ENCODE peak calls at places on chromosomes 4 and X, in four cellular contexts. K is CD8-positive, alpha-beta T cell; F is upper lobe of right lung; A is suprapubic skin. J is an unnamed sample.

GRCh38 chrX:21963736-21964135 is 23.2 kb downstream of the SMS start:
- DNase-seq in A (no peak), F (no peak), K (no peak), J (no peak)

GRCh38 chr4:184143770-184144564 is 73.7 kb downstream of the ENPP6 start:
- DNase-seq in A (no peak), K (no peak), F (no peak), J (no peak)

GRCh38 chr4:69727924-69728323 is 32.5 kb downstream of the SULT1B1 start:
- DNase-seq in F (no peak), A (no peak), K (no peak), J (no peak)

GRCh38 chrX:22629105-22629725 is 356.5 kb downstream of the CBLL2 start:
- DNase-seq in F (no peak), K (no peak), A (no peak), J (no peak)

GRCh38 chrX:74800062-74800461 is 125.2 kb downstream of the NEXMIF start:
- DNase-seq in A (no peak), F (no peak), K (no peak), J (no peak)

GRCh38 chrX:133586443-133586842 is 171.2 kb upstream of the GPC4 start:
- DNase-seq in F (no peak), A (no peak), K (no peak), J (no peak)

GRCh38 chrX:137427813-137428212 is 138.1 kb upstream of the ZIC3 start:
- DNase-seq in A (no peak), K (no peak), F (no peak), J (no peak)

GRCh38 chr4:111854494-111855087 is 290.7 kb upstream of the FAM241A start:
- DNase-seq in A (no peak), K (no peak), F (no peak), J (no peak)

GRCh38 chr4:22897520-22898108 is 204.9 kb downstream of the GBA3 start:
- DNase-seq in F (no peak), A (no peak), K (peak), J (no peak)

GRCh38 chr4:151485541-151486131 is 76.7 kb downstream of the FHIP1A start:
- DNase-seq in A (no peak), F (no peak), K (no peak), J (no peak)

GRCh38 chr4:74375824-74376426 is 11.0 kb downstream of the EREG start:
- DNase-seq in F (no peak), K (no peak), A (no peak), J (no peak)

GRCh38 chr4:20532871-20533870 is 167.1 kb upstream of the PACRGL start:
- DNase-seq in F (no peak), A (no peak), K (no peak), J (no peak)

GRCh38 chrX:45385767-45386166 is 185.1 kb upstream of the DIPK2B start:
- DNase-seq in F (no peak), K (no peak), A (no peak), J (no peak)

GRCh38 chrX:21993265-21993664 is 38.9 kb upstream of the PHEX start:
- DNase-seq in F (peak), A (no peak), K (no peak), J (peak)

GRCh38 chrX:39253551-39253950 is 452.3 kb downstream of the MID1IP1 start:
- DNase-seq in A (no peak), F (no peak), K (no peak), J (no peak)

GRCh38 chrX:130770615-130771014 is 132.4 kb downstream of the ENOX2 start:
- DNase-seq in A (no peak), K (no peak), F (no peak), J (no peak)

GRCh38 chr4:6466756-6467381 is 5.5 kb downstream of the PPP2R2C start:
- DNase-seq in F (no peak), K (no peak), A (peak), J (no peak)

GRCh38 chrX:47751670-47752069 is 85.0 kb upstream of the ZNF81 start:
- DNase-seq in A (no peak), F (peak), K (peak), J (no peak)

GRCh38 chrX:100872161-100872560 is 2.0 kb downstream of the NOX1 start:
- DNase-seq in K (no peak), F (no peak), A (no peak), J (no peak)

GRCh38 chr4:7156273-7157139 is 35.8 kb upstream of the SORCS2 start:
- DNase-seq in K (no peak), A (peak), F (peak), J (no peak)

GRCh38 chr4:13920111-13920875 is 292.8 kb upstream of the BOD1L1 start:
- DNase-seq in K (no peak), F (no peak), A (no peak), J (no peak)

GRCh38 chr4:26407466-26407865 is 82.8 kb downstream of the CCKAR start:
- DNase-seq in A (no peak), F (no peak), K (no peak), J (no peak)

GRCh38 chrX:136271300-136271699 is 20.1 kb upstream of the MAP7D3 start:
- DNase-seq in F (no peak), A (no peak), K (no peak), J (no peak)

GRCh38 chr4:150218447-150218846 is 140.2 kb downstream of the DCLK2 start:
- DNase-seq in A (no peak), K (no peak), F (no peak), J (no peak)

GRCh38 chrX:41144873-41145272 is 59.6 kb downstream of the USP9X start:
- DNase-seq in F (no peak), A (no peak), K (no peak), J (no peak)

GRCh38 chr4:22241415-22241814 is 274.5 kb downstream of the ADGRA3 start:
- DNase-seq in A (no peak), F (no peak), K (no peak), J (no peak)

GRCh38 chr4:23039813-23040212 is 347.1 kb downstream of the GBA3 start:
- DNase-seq in F (no peak), K (no peak), A (no peak), J (no peak)

GRCh38 chr4:61397174-61397573 is 197.0 kb downstream of the ADGRL3 start:
- DNase-seq in F (no peak), K (no peak), A (no peak), J (no peak)

GRCh38 chr4:95317124-95317820 is 231.5 kb downstream of the UNC5C start:
- DNase-seq in A (no peak), F (no peak), K (no peak), J (no peak)
- H3K4me3 ChIP-seq in A (no peak), F (no peak), K (no peak), J (no peak)

GRCh38 chr4:173490817-173491518 is 39.1 kb downstream of the HAND2 start:
- DNase-seq in A (no peak), F (no peak), K (no peak), J (no peak)
- TF ChIP-seq CTCF in A (no peak), F (no peak), K (no peak), J (no peak)

GRCh38 chrX:153642655-153643430 is 4.2 kb upstream of the DUSP9 start:
- DNase-seq in A (no peak), K (no peak), F (no peak), J (no peak)

GRCh38 chrX:153643431-153644351 is 3.3 kb upstream of the DUSP9 start:
- DNase-seq in F (peak), A (no peak), K (no peak), J (no peak)

GRCh38 chrX:153641575-153642312 is 5.3 kb upstream of the DUSP9 start:
- DNase-seq in K (no peak), F (no peak), A (no peak), J (no peak)

GRCh38 chrX:153640736-153641574 is 6.0 kb upstream of the DUSP9 start:
- DNase-seq in A (no peak), K (no peak), F (no peak), J (no peak)

DNA sequence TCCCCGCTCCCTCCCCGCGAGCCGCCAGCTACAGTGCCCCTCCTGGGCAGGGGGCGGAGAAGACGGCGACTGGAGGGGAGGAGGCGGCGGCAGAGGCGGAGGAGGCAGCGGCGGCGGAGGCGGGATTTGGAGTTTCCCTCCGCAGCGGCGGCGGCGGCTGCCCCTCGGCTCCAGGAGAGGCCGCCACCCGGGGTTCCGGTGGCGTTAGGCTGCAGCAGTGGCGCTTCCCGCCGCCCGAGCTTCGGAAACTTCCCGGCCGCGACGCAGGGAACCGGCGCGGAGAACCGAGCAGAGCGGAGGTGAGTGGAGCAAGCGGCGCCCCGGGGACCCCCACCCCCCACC is 4.7 kb upstream of the DUSP9 start:
- DNase-seq in K (no peak), F (peak), A (no peak), J (no peak)
- H3K4me3 ChIP-seq in K (no peak), F (peak), A (peak), J (no peak)

GRCh38 chr4:128385199-128385598 is 97.6 kb upstream of the PGRMC2 start:
- DNase-seq in K (no peak), F (no peak), A (no peak), J (no peak)

GRCh38 chr4:128385683-128386304 is 98.2 kb upstream of the PGRMC2 start:
- DNase-seq in K (no peak), F (no peak), A (no peak), J (no peak)

GRCh38 chr4:128388352-128388630 is 100.7 kb upstream of the PGRMC2 start:
- DNase-seq in K (no peak), A (no peak), F (no peak), J (no peak)

GRCh38 chr4:128387600-128388351 is 100.2 kb upstream of the PGRMC2 start:
- DNase-seq in F (no peak), A (no peak), K (no peak), J (no peak)

DNA sequence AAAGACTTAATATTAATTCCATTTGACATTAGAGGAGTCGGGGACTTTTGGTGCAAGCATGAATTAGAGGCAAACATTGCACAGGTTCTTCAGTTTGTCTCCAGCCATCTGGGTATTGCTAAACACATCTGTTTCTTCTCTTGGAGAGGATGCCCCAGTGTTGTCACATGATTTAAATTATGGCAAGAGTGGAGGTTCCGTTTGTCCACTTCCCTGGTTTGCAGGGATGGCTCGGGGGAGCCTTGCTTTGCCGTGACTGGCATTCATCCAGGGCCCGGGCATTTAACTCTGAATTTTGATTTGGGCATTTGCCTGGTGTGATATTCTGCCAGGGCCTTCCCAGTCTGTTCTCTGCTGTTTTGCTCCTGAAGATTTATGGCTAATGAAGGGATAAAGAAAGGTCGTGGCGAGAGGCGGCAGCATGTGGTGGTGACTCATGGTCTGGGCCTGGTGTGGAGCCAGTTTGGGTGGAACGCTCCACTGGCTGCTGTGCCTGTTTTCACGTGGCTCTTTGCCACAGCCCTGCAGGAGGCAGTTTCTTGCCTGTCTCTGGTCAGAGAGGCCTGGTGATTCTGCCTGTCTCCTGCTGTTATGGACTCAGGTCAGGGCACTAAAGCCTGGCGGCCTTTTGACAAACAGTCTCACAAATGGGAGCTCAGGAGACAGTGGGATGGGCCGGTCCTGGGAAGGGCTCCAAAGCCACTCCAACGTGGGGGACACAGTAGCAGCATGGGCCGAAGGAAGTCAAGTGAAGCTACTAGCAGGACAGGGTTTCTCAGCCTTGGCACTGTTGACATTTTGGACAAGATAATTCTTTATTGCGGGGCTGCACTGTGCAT is 99.4 kb upstream of the PGRMC2 start:
- DNase-seq in A (peak), F (peak), K (no peak), J (no peak)
- TF ChIP-seq CTCF in A (no peak), F (no peak), K (no peak), J (no peak)

DNA sequence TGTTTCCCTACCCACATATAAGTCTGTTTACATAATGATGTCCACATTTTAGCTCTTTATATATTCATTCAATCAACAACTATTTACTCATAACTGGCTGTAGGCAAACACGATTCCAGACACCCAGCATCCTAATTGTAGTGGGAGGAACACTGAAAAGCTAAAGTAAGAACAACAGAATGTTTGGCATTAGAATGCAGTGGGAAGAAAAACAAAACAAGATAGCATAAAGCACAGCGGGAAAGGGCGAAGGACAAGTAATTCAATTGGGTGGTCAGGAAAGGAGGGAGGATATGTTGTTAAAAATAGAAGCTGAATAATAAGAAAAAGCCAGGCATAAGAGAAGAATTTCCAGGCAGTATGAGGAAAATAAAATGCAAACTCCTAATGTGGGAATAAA is 189.5 kb upstream of the FAT4 start:
- DNase-seq in F (no peak), A (no peak), K (no peak), J (no peak)
- H3K4me3 ChIP-seq in F (no peak), A (no peak), K (no peak), J (no peak)

GRCh38 chr4:8168232-8168631 is 9.6 kb upstream of the ABLIM2 start:
- DNase-seq in K (no peak), F (no peak), A (no peak), J (no peak)
- TF ChIP-seq CTCF in K (no peak), F (peak), A (no peak), J (peak)

GRCh38 chrX:112841820-112842157 is 1.2 kb upstream of the AMOT start:
- DNase-seq in K (no peak), F (no peak), A (no peak), J (no peak)
- H3K4me3 ChIP-seq in K (peak), F (peak), A (peak), J (no peak)

GRCh38 chrX:8724176-8724757 is 7.7 kb downstream of the ANOS1 start:
- DNase-seq in A (no peak), F (no peak), K (no peak), J (no peak)
- TF ChIP-seq CTCF in A (no peak), F (no peak), K (no peak), J (peak)

GRCh38 chr4:139085141-139085540 is 69.6 kb downstream of the NOCT start:
- DNase-seq in F (no peak), K (no peak), A (no peak), J (no peak)
- H3K4me3 ChIP-seq in F (peak), K (no peak), A (peak), J (no peak)

DNA sequence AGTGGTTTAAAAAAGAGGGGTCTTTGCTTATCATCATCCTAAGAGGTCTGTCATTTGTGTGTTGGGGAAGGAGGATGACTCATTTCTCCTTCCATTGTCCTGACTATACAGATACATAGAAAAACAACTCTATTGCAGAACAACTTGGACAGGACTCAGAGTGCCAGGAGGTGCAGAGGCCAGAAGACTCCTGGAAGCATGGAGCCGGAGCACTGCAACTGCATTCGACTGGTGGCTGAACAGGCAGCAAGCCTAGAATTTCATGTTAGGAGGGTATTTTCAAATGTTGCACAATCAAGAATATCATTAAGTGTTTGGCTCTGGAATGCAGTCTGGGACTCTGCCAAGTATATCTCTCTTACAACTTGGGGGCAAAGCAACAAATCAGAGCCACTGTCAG is 35.0 kb upstream of the MAML3 start:
- DNase-seq in F (peak), K (no peak), A (no peak), J (no peak)
- TF ChIP-seq CTCF in F (no peak), K (no peak), A (no peak), J (no peak)